ENCODE peak calls at places on chromosomes 16 and 17, in six cellular contexts. M is neuronal stem cell, Y is retinal pigment epithelial cell, S is colonic mucosa, P is ascending aorta, W is foreskin fibroblast. I is an unnamed sample.

GRCh38 chr16:70390774-70391173 is 44.1 kb downstream of the DDX19A start:
- DNase-seq in W (no peak), M (no peak), P (no peak), S (no peak), Y (no peak), I (no peak)

GRCh38 chr17:46063239-46063638 is 64.2 kb downstream of the STH start:
- DNase-seq in Y (no peak), M (no peak), W (peak), S (no peak), P (no peak), I (peak)

GRCh38 chr17:75850928-75851692 is 4.0 kb downstream of the WBP2 start:
- DNase-seq in W (no peak), Y (peak), P (no peak), S (no peak), M (no peak), I (no peak)

GRCh38 chr17:65441053-65441635 is 120.3 kb downstream of the AXIN2 start:
- DNase-seq in W (no peak), M (no peak), P (no peak), S (no peak), Y (no peak), I (no peak)

GRCh38 chr17:54085934-54086333 is 263.2 kb downstream of the KIF2B start:
- DNase-seq in W (no peak), Y (no peak), P (no peak), M (no peak), S (no peak), I (no peak)

GRCh38 chr17:40309031-40309937 is at the start of gene RARA:
- DNase-seq in M (no peak), S (peak), W (no peak), Y (no peak), P (no peak), I (no peak)

GRCh38 chr16:74073471-74073870 is 223.1 kb upstream of the PSMD7 start:
- DNase-seq in M (no peak), P (no peak), S (no peak), Y (no peak), W (peak), I (no peak)

GRCh38 chr16:53821957-53822625 is 118.1 kb downstream of the FTO start:
- DNase-seq in P (no peak), W (peak), M (no peak), S (no peak), Y (no peak), I (peak)

GRCh38 chr16:19297454-19297853 is 11.9 kb downstream of the CLEC19A start:
- DNase-seq in Y (no peak), S (no peak), W (no peak), M (no peak), P (no peak), I (no peak)

GRCh38 chr16:67526149-67526732 is 2.4 kb upstream of the RIPOR1 start:
- DNase-seq in Y (no peak), P (no peak), W (no peak), S (no peak), M (no peak), I (no peak)

GRCh38 chr17:10156579-10157488 is 41.6 kb downstream of the GAS7 start:
- DNase-seq in W (no peak), M (no peak), S (peak), Y (no peak), P (peak), I (no peak)

GRCh38 chr16:86078121-86078600 is 179.2 kb downstream of the IRF8 start:
- DNase-seq in S (no peak), Y (no peak), P (no peak), W (no peak), M (no peak), I (no peak)

GRCh38 chr16:84973226-84973625 is 38.1 kb downstream of the ZDHHC7 start:
- DNase-seq in Y (no peak), P (no peak), W (no peak), S (no peak), M (no peak), I (no peak)

GRCh38 chr17:74452027-74452840 is 14.2 kb upstream of the CD300A start:
- DNase-seq in W (no peak), Y (no peak), S (peak), P (no peak), M (no peak), I (no peak)

GRCh38 chr17:72502111-72502939 is 381.5 kb downstream of the SOX9 start:
- DNase-seq in M (no peak), W (peak), P (no peak), S (peak), Y (no peak), I (no peak)

GRCh38 chr16:502179-502943 is 25.2 kb upstream of the CAPN15 start:
- DNase-seq in Y (no peak), S (peak), P (no peak), W (no peak), M (no peak), I (no peak)

GRCh38 chr16:10625595-10626357 is 45.4 kb upstream of the EMP2 start:
- DNase-seq in W (no peak), Y (no peak), M (no peak), P (no peak), S (no peak), I (no peak)

GRCh38 chr17:83012873-83013778 is 66.3 kb upstream of the METRNL start:
- DNase-seq in M (no peak), W (peak), P (no peak), S (peak), Y (peak), I (peak)

GRCh38 chr16:47258874-47259461 is 115.2 kb upstream of the NETO2 start:
- DNase-seq in S (no peak), P (no peak), Y (no peak), W (peak), M (no peak), I (no peak)

GRCh38 chr16:11610580-11610979 is 23.9 kb upstream of the LITAF start:
- DNase-seq in M (no peak), P (no peak), Y (no peak), W (no peak), S (no peak), I (no peak)

GRCh38 chr17:68172461-68172954 is 75.3 kb upstream of the AMZ2 start:
- DNase-seq in M (peak), P (no peak), Y (no peak), W (peak), S (peak), I (no peak)

GRCh38 chr17:62781826-62782225 is 26.3 kb downstream of the MARCHF10 start:
- DNase-seq in S (no peak), Y (no peak), M (no peak), W (peak), P (no peak), I (no peak)

GRCh38 chr16:86884256-86884655 is 305.9 kb downstream of the FOXL1 start:
- DNase-seq in W (no peak), M (no peak), P (no peak), S (no peak), Y (no peak), I (no peak)

GRCh38 chr17:35930211-35931065 is at the start of gene RDM1:
- DNase-seq in Y (no peak), M (peak), P (no peak), W (peak), S (peak), I (no peak)

GRCh38 chr16:50436271-50436670 is 67.5 kb upstream of the BRD7 start:
- DNase-seq in Y (no peak), M (no peak), P (no peak), W (no peak), S (no peak), I (no peak)

GRCh38 chr17:64608571-64608981 is 53.5 kb downstream of the SMURF2 start:
- DNase-seq in S (no peak), P (no peak), M (no peak), W (peak), Y (no peak), I (no peak)

GRCh38 chr16:88888057-88888777 is 21.8 kb upstream of the PABPN1L start:
- DNase-seq in P (no peak), W (no peak), S (no peak), M (no peak), Y (no peak), I (no peak)

GRCh38 chr17:47305302-47305923 is 18.3 kb upstream of the EFCAB13 start:
- DNase-seq in S (no peak), P (no peak), Y (peak), M (no peak), W (peak), I (peak)

GRCh38 chr17:74466785-74467158 is 338 bp downstream of the CD300A start:
- DNase-seq in S (no peak), Y (no peak), M (no peak), P (no peak), W (no peak), I (no peak)

GRCh38 chr17:7856081-7856791 is 1.1 kb downstream of the NAA38 start:
- DNase-seq in S (peak), W (peak), M (peak), P (no peak), Y (no peak), I (no peak)

GRCh38 chr16:81349608-81350305 is 35.0 kb downstream of the GAN start:
- DNase-seq in M (no peak), W (no peak), Y (no peak), S (no peak), P (no peak), I (no peak)

GRCh38 chr16:46607529-46607928 is 13.7 kb downstream of the SHCBP1 start:
- DNase-seq in Y (peak), W (peak), P (no peak), M (no peak), S (no peak), I (no peak)

GRCh38 chr17:37082461-37082860 is 133.7 kb downstream of the AATF start:
- DNase-seq in P (no peak), W (no peak), Y (no peak), S (no peak), M (no peak), I (no peak)

GRCh38 chr17:81911277-81911961 is at the start of gene PCYT2:
- DNase-seq in P (peak), Y (peak), W (peak), S (peak), M (peak), I (no peak)

GRCh38 chr17:58249270-58250133 is 11.1 kb downstream of the LPO start:
- DNase-seq in P (no peak), Y (no peak), S (peak), W (peak), M (peak), I (no peak)

GRCh38 chr16:674214-674881 is 1.1 kb upstream of the RHBDL1 start:
- DNase-seq in P (no peak), M (no peak), Y (no peak), S (no peak), W (no peak), I (no peak)

GRCh38 chr17:1515640-1516402 is 591 bp downstream of the INPP5K start:
- DNase-seq in M (peak), Y (peak), P (no peak), S (peak), W (peak), I (peak)

GRCh38 chr16:87391324-87391949 is 699 bp upstream of the MAP1LC3B start:
- DNase-seq in W (peak), P (no peak), S (peak), Y (no peak), M (peak), I (no peak)

GRCh38 chr16:27326251-27326650 is 12.5 kb downstream of the IL4R start:
- DNase-seq in P (no peak), M (no peak), W (no peak), Y (no peak), S (no peak), I (no peak)

GRCh38 chr16:27327586-27327915 is 13.8 kb downstream of the IL4R start:
- DNase-seq in Y (no peak), S (no peak), W (no peak), P (no peak), M (no peak), I (no peak)

GRCh38 chr16:27325736-27326135 is 12.0 kb downstream of the IL4R start:
- DNase-seq in P (no peak), W (no peak), S (no peak), Y (no peak), M (no peak), I (no peak)

GRCh38 chr16:27328937-27329336 is 15.2 kb downstream of the IL4R start:
- DNase-seq in Y (no peak), S (no peak), M (no peak), W (no peak), P (no peak), I (no peak)

GRCh38 chr16:27326738-27327585 is 13.2 kb downstream of the IL4R start:
- DNase-seq in S (peak), Y (peak), P (peak), W (peak), M (no peak), I (peak)
- H3K4me3 ChIP-seq in S (no peak), Y (no peak), P (no peak), W (no peak), M (no peak), I (no peak)

GRCh38 chr17:78376161-78376560 is 2.3 kb upstream of the PGS1 start:
- DNase-seq in Y (no peak), W (no peak), P (no peak), S (no peak), M (no peak), I (no peak)

GRCh38 chr17:78374189-78374588 is 4.3 kb upstream of the PGS1 start:
- DNase-seq in M (no peak), Y (no peak), P (no peak), W (no peak), S (no peak), I (no peak)

GRCh38 chr17:78374631-78375274 is 3.7 kb upstream of the PGS1 start:
- DNase-seq in Y (no peak), S (no peak), W (no peak), M (peak), P (no peak), I (no peak)

GRCh38 chr17:78377858-78378224 is 608 bp upstream of the PGS1 start:
- DNase-seq in P (no peak), W (no peak), Y (no peak), M (no peak), S (no peak), I (no peak)

GRCh38 chr17:78375401-78376079 is 2.9 kb upstream of the PGS1 start:
- DNase-seq in W (peak), Y (peak), S (peak), P (peak), M (no peak), I (no peak)
- H3K4me3 ChIP-seq in W (no peak), Y (no peak), S (no peak), P (no peak), M (no peak), I (no peak)

GRCh38 chr17:44777394-44778348 is 18.9 kb downstream of the ADAM11 start:
- DNase-seq in P (no peak), M (no peak), W (no peak), S (no peak), Y (no peak), I (no peak)
- H3K4me3 ChIP-seq in P (no peak), M (no peak), W (no peak), S (no peak), Y (no peak), I (no peak)

DNA sequence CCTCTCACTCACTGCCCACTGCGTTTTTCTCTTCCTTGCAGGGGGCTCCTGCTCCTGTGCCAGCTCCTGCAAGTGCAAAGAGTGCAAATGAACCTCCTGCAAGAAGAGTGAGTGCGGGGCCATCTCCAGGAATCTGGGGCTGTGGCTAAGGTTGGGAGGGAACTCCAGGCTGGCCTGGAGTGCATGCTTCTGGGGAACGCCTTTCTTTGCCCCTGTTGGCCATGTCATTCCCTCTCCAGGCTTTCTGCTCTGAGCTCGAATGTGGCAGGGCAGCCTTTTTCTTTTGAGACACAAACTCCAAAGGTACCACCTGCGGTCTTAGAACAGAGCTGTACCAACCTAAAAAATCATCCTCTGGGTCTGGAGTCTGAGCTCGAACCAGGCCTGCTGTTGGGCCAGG is 7.4 kb upstream of the MT1E start:
- DNase-seq in P (no peak), Y (no peak), S (no peak), M (no peak), W (no peak), I (no peak)
- H3K4me3 ChIP-seq in P (no peak), Y (no peak), S (no peak), M (no peak), W (no peak), I (no peak)

GRCh38 chr17:50545306-50545705 is 1.7 kb upstream of the SPATA20 start:
- DNase-seq in M (no peak), P (no peak), W (no peak), S (peak), Y (no peak), I (no peak)

GRCh38 chr17:50541916-50542688 is 4.9 kb upstream of the SPATA20 start:
- DNase-seq in M (peak), Y (peak), W (peak), P (peak), S (peak), I (peak)

GRCh38 chr17:50540485-50541401 is 6.2 kb upstream of the SPATA20 start:
- DNase-seq in P (no peak), S (peak), W (no peak), Y (no peak), M (no peak), I (no peak)

GRCh38 chr17:50541402-50541915 is 5.5 kb upstream of the SPATA20 start:
- DNase-seq in S (no peak), M (no peak), W (no peak), P (no peak), Y (no peak), I (no peak)

GRCh38 chr17:50542795-50543774 is 3.9 kb upstream of the SPATA20 start:
- DNase-seq in M (no peak), S (peak), P (no peak), Y (peak), W (no peak), I (no peak)
- H3K4me3 ChIP-seq in M (peak), S (no peak), P (no peak), Y (peak), W (peak), I (no peak)

DNA sequence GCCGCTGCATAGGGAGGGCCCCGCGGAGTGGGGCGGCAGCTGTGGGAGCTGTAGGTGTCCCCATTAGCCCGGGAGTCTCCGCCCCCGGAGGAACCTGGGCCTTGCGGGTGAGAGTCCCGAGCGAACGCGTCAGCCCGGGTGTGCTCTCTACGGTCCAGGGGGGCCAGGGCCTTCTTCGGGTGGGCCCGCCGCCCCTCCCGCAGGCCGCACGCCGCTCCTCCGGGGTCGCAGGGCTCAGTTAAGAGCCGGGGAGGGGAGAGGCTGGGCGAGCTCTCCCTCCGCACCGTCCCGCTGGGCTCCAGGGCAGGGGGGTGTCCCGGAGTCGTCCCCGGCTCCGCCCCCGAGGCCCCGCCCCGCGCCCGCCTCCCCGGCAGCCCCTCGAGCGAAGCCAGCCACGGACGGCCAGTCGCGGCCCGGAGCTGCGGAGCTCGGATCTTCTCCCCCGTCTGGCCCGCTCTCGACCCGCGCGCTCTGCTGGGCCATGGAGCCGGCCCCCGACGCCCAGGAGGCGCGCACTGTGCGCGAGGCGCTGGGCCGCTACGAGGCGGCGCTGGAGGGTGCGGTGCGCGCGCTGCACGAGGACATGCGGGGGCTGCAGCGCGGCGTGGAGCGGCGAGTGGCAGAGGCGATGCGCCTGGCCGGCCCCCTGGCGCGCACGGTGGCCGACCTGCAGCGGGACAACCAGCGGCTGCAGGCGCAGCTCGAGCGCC is at the start of gene SMTNL2:
- DNase-seq in Y (no peak), M (no peak), W (no peak), S (peak), P (no peak), I (no peak)
- H3K4me3 ChIP-seq in Y (peak), M (peak), W (no peak), S (peak), P (peak), I (no peak)

GRCh38 chr17:17051380-17051779 is 9.1 kb downstream of the MPRIP start:
- DNase-seq in P (no peak), S (no peak), Y (no peak), M (no peak), W (no peak), I (no peak)
- H3K4me3 ChIP-seq in P (no peak), S (no peak), Y (no peak), M (no peak), W (no peak), I (no peak)

DNA sequence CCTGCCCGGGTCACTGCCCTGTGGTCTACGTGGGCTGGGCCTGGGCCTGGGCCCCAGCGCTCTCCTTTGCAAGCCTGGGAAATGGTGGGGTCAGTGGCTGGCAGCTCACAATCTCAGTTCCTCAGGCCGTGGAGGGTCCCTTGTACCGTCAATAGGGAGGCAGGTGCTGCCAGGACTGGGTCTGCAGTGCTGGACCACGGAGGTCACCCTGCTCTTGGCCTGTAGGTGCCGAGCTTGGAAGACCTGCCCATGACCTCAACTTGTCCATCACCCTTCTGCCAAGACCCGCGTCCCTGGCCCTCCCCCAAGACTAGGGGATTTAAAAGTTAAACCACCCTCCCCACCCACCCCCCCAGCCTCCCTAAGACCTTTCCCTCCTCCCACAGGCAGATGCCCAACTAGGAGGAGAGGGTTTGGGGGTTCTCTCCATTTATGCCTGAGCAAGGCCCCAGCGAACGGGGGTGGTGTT is 2.5 kb downstream of the TBX2 start:
- DNase-seq in M (no peak), Y (no peak), P (no peak), W (no peak), S (no peak), I (no peak)
- H3K4me3 ChIP-seq in M (no peak), Y (no peak), P (peak), W (peak), S (peak), I (peak)

I was measured in BJ.